ENCODE peak calls at places on chromosomes 7 and 10, in six cellular contexts. One of them, this sample, is unnamed. For H3K27me3, the result is how much of the 10 kb centered on the place peaks cover.

GRCh38 chr10:30897547-30897946 is 134.1 kb downstream of the ZNF438 start:
- DNase-seq in tibial artery: no peak
- DNase-seq in left ventricle myocardium inferior: no peak
- DNase-seq in hepatocyte: no peak
- DNase-seq in HCT116: no peak
- DNase-seq in SK-N-SH: no peak
- DNase-seq in this sample: no peak

GRCh38 chr10:80632742-80633141 is 95.0 kb downstream of the SH2D4B start:
- DNase-seq in left ventricle myocardium inferior: no peak
- DNase-seq in hepatocyte: no peak
- DNase-seq in tibial artery: no peak
- DNase-seq in HCT116: no peak
- DNase-seq in SK-N-SH: no peak
- DNase-seq in this sample: no peak

GRCh38 chr7:130356760-130357611 is 12.4 kb downstream of the CPA5 start:
- DNase-seq in SK-N-SH: peak
- DNase-seq in left ventricle myocardium inferior: peak
- DNase-seq in hepatocyte: peak
- DNase-seq in tibial artery: peak
- DNase-seq in HCT116: peak
- DNase-seq in this sample: peak

GRCh38 chr7:157896774-157897555 is 560.2 kb downstream of the DNAJB6 start:
- DNase-seq in hepatocyte: no peak
- DNase-seq in tibial artery: peak
- DNase-seq in SK-N-SH: no peak
- DNase-seq in left ventricle myocardium inferior: no peak
- DNase-seq in HCT116: no peak
- DNase-seq in this sample: no peak

GRCh38 chr7:25553005-25553404 is 324.7 kb upstream of the NPVF start:
- DNase-seq in left ventricle myocardium inferior: no peak
- DNase-seq in SK-N-SH: no peak
- DNase-seq in hepatocyte: no peak
- DNase-seq in HCT116: no peak
- DNase-seq in tibial artery: no peak
- DNase-seq in this sample: no peak

GRCh38 chr10:78691301-78692030 is 377.3 kb upstream of the ZMIZ1 start:
- DNase-seq in HCT116: no peak
- DNase-seq in left ventricle myocardium inferior: no peak
- DNase-seq in hepatocyte: no peak
- DNase-seq in SK-N-SH: peak
- DNase-seq in tibial artery: no peak
- DNase-seq in this sample: no peak

GRCh38 chr7:79454325-79454960 is 976 bp upstream of the MAGI2 start:
- DNase-seq in SK-N-SH: no peak
- DNase-seq in hepatocyte: peak
- DNase-seq in left ventricle myocardium inferior: peak
- DNase-seq in tibial artery: peak
- DNase-seq in HCT116: no peak
- DNase-seq in this sample: peak

GRCh38 chr7:117208257-117208656 is 114.6 kb downstream of the WNT2 start:
- DNase-seq in tibial artery: no peak
- DNase-seq in HCT116: no peak
- DNase-seq in left ventricle myocardium inferior: no peak
- DNase-seq in SK-N-SH: no peak
- DNase-seq in hepatocyte: no peak
- DNase-seq in this sample: no peak

GRCh38 chr7:149562602-149563001 is 65.0 kb upstream of the ZNF746 start:
- DNase-seq in hepatocyte: no peak
- DNase-seq in SK-N-SH: no peak
- DNase-seq in left ventricle myocardium inferior: no peak
- DNase-seq in HCT116: no peak
- DNase-seq in tibial artery: no peak
- DNase-seq in this sample: no peak

GRCh38 chr10:72334196-72334831 is 20.4 kb downstream of the DNAJB12 start:
- DNase-seq in tibial artery: no peak
- DNase-seq in left ventricle myocardium inferior: peak
- DNase-seq in HCT116: no peak
- DNase-seq in hepatocyte: peak
- DNase-seq in SK-N-SH: peak
- DNase-seq in this sample: peak

GRCh38 chr7:141700848-141701371 is 1.1 kb downstream of the DENND11 start:
- DNase-seq in hepatocyte: no peak
- DNase-seq in SK-N-SH: peak
- DNase-seq in left ventricle myocardium inferior: no peak
- DNase-seq in HCT116: no peak
- DNase-seq in tibial artery: peak
- DNase-seq in this sample: no peak

GRCh38 chr10:129418826-129419225 is 48.2 kb upstream of the MGMT start:
- DNase-seq in left ventricle myocardium inferior: no peak
- DNase-seq in hepatocyte: no peak
- DNase-seq in SK-N-SH: no peak
- DNase-seq in tibial artery: no peak
- DNase-seq in HCT116: no peak
- DNase-seq in this sample: no peak

GRCh38 chr10:2898509-2898860 is 168.9 kb upstream of the PFKP start:
- DNase-seq in HCT116: no peak
- DNase-seq in SK-N-SH: no peak
- DNase-seq in left ventricle myocardium inferior: no peak
- DNase-seq in tibial artery: no peak
- DNase-seq in hepatocyte: no peak
- DNase-seq in this sample: no peak

GRCh38 chr10:68125770-68126169 is 16.5 kb downstream of the MYPN start:
- DNase-seq in SK-N-SH: no peak
- DNase-seq in tibial artery: no peak
- DNase-seq in left ventricle myocardium inferior: no peak
- DNase-seq in hepatocyte: peak
- DNase-seq in HCT116: no peak
- DNase-seq in this sample: no peak

GRCh38 chr10:116469437-116469836 is 41.8 kb downstream of the PNLIPRP3 start:
- DNase-seq in tibial artery: no peak
- DNase-seq in hepatocyte: peak
- DNase-seq in SK-N-SH: no peak
- DNase-seq in HCT116: no peak
- DNase-seq in left ventricle myocardium inferior: no peak
- DNase-seq in this sample: no peak

GRCh38 chr7:2505401-2505800 is 14.2 kb upstream of the LFNG start:
- DNase-seq in tibial artery: no peak
- DNase-seq in left ventricle myocardium inferior: no peak
- DNase-seq in SK-N-SH: no peak
- DNase-seq in HCT116: no peak
- DNase-seq in hepatocyte: no peak
- DNase-seq in this sample: no peak

GRCh38 chr10:14605231-14605925 is 169.3 kb downstream of the FAM107B start:
- DNase-seq in left ventricle myocardium inferior: no peak
- DNase-seq in tibial artery: no peak
- DNase-seq in hepatocyte: no peak
- DNase-seq in HCT116: peak
- DNase-seq in SK-N-SH: no peak
- DNase-seq in this sample: no peak

GRCh38 chr7:116630357-116630756 is 41.6 kb upstream of the MET start:
- DNase-seq in HCT116: no peak
- DNase-seq in hepatocyte: no peak
- DNase-seq in SK-N-SH: no peak
- DNase-seq in left ventricle myocardium inferior: no peak
- DNase-seq in tibial artery: no peak
- DNase-seq in this sample: no peak

GRCh38 chr7:142196066-142196840 is 61.6 kb downstream of the PRSS58 start:
- DNase-seq in left ventricle myocardium inferior: no peak
- DNase-seq in HCT116: no peak
- DNase-seq in hepatocyte: no peak
- DNase-seq in tibial artery: no peak
- DNase-seq in SK-N-SH: no peak
- DNase-seq in this sample: no peak

GRCh38 chr7:99331002-99331401 is 5.3 kb downstream of the ARPC1A start:
- DNase-seq in tibial artery: no peak
- DNase-seq in HCT116: no peak
- DNase-seq in left ventricle myocardium inferior: no peak
- DNase-seq in SK-N-SH: no peak
- DNase-seq in hepatocyte: no peak
- DNase-seq in this sample: no peak
- H3K27ac ChIP-seq in tibial artery: no peak
- H3K27ac ChIP-seq in HCT116: peak
- H3K27ac ChIP-seq in left ventricle myocardium inferior: peak
- H3K27ac ChIP-seq in SK-N-SH: no peak
- H3K27ac ChIP-seq in hepatocyte: peak
- H3K27ac ChIP-seq in this sample: peak

GRCh38 chr10:120138689-120139088 is 246.2 kb downstream of the SEC23IP start:
- DNase-seq in hepatocyte: no peak
- DNase-seq in SK-N-SH: no peak
- DNase-seq in tibial artery: no peak
- DNase-seq in left ventricle myocardium inferior: no peak
- DNase-seq in HCT116: no peak
- DNase-seq in this sample: no peak
- H3K27me3 ChIP-seq in hepatocyte: under half
- H3K27me3 ChIP-seq in SK-N-SH: under half
- H3K27me3 ChIP-seq in tibial artery: under half
- H3K27me3 ChIP-seq in left ventricle myocardium inferior: under half
- H3K27me3 ChIP-seq in HCT116: half or more
- H3K27me3 ChIP-seq in this sample: under half

DNA sequence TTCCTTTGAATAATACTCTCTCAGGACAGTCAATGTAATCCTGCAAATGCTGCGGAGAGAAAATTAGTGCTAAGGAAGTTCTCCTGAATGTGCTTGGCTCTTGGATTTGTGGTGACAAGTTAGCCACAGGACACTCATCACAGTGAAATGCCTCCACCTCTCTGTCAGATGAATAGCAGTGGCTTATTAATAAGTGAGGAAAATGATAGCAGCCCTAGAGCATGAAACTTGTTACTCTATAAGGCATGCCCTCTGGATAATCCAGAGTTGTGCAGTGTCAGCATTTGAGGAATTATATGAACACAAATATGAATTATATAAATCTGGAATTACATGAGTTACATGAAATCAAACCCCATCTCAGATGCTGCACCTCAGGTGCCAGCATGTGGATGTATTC is 23.5 kb upstream of the TBX20 start:
- DNase-seq in SK-N-SH: no peak
- DNase-seq in hepatocyte: no peak
- DNase-seq in left ventricle myocardium inferior: no peak
- DNase-seq in tibial artery: no peak
- DNase-seq in HCT116: no peak
- DNase-seq in this sample: no peak
- H3K27ac ChIP-seq in SK-N-SH: no peak
- H3K27ac ChIP-seq in hepatocyte: no peak
- H3K27ac ChIP-seq in left ventricle myocardium inferior: no peak
- H3K27ac ChIP-seq in tibial artery: no peak
- H3K27ac ChIP-seq in HCT116: no peak
- H3K27ac ChIP-seq in this sample: no peak

GRCh38 chr7:32947420-32947983 is 9.7 kb upstream of the FKBP9 start:
- DNase-seq in SK-N-SH: no peak
- DNase-seq in tibial artery: no peak
- DNase-seq in hepatocyte: no peak
- DNase-seq in left ventricle myocardium inferior: no peak
- DNase-seq in HCT116: no peak
- DNase-seq in this sample: no peak

GRCh38 chr7:32943654-32944030 is 13.6 kb upstream of the FKBP9 start:
- DNase-seq in HCT116: no peak
- DNase-seq in tibial artery: no peak
- DNase-seq in SK-N-SH: no peak
- DNase-seq in hepatocyte: no peak
- DNase-seq in left ventricle myocardium inferior: no peak
- DNase-seq in this sample: no peak

GRCh38 chr7:32952876-32953275 is 4.4 kb upstream of the FKBP9 start:
- DNase-seq in hepatocyte: no peak
- DNase-seq in HCT116: no peak
- DNase-seq in tibial artery: no peak
- DNase-seq in SK-N-SH: no peak
- DNase-seq in left ventricle myocardium inferior: no peak
- DNase-seq in this sample: no peak

GRCh38 chr7:32942783-32943653 is 14.2 kb upstream of the FKBP9 start:
- DNase-seq in SK-N-SH: peak
- DNase-seq in left ventricle myocardium inferior: peak
- DNase-seq in tibial artery: peak
- DNase-seq in HCT116: peak
- DNase-seq in hepatocyte: peak
- DNase-seq in this sample: peak

DNA sequence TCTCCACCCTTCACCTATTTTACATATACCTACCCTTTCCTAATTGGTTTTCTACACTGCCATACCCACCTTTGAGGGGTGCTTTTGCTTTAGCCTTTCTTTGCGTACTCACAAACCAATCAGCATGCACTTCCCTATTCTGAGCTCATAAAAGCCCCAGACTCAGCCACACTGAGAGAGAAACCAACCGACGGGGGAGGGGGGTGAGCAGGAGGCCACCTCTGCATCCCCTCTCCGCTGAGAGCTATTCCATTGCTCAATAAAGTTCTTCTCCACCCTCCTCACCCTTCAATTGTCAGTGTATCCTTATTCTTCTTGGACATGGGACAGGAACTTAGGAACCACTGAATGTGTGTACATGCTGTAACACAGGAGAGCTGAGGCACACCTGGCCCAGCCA is 9.0 kb upstream of the FKBP9 start:
- DNase-seq in SK-N-SH: no peak
- DNase-seq in tibial artery: no peak
- DNase-seq in hepatocyte: no peak
- DNase-seq in left ventricle myocardium inferior: no peak
- DNase-seq in HCT116: no peak
- DNase-seq in this sample: no peak
- H3K27me3 ChIP-seq in SK-N-SH: under half
- H3K27me3 ChIP-seq in tibial artery: under half
- H3K27me3 ChIP-seq in hepatocyte: under half
- H3K27me3 ChIP-seq in left ventricle myocardium inferior: under half
- H3K27me3 ChIP-seq in HCT116: under half
- H3K27me3 ChIP-seq in this sample: under half